ENCODE peak calls at places on chromosomes 5 and 9, in ten cellular contexts. N is GM12892; U is mucosa of gallbladder; Q is stromal cell of bone marrow; W is activated T-cell treated with anti-CD3 and anti-CD28 coated beads, Interleukin-2, amount 50 U/mL, for 1 hour; X is effector CD4-positive, alpha-beta T cell; E is NCI-H774; C is KBM-7; Y is cardiac fibroblast; V is RKO. Z is an unnamed sample.

GRCh38 chr9:69115621-69116020 is 58.5 kb upstream of the TJP2 start:
- DNase-seq in N (no peak), U (no peak), Q (peak), W (no peak), X (no peak), E (no peak), C (no peak), Y (peak), V (no peak), Z (no peak)

GRCh38 chr9:130017035-130017909 is 25.7 kb downstream of the FNBP1 start:
- DNase-seq in N (no peak), U (no peak), Q (no peak), W (no peak), X (no peak), E (no peak), C (no peak), Y (no peak), V (no peak), Z (no peak)

GRCh38 chr9:32384002-32384363 is 460 bp upstream of the ACO1 start:
- DNase-seq in N (no peak), U (peak), Q (no peak), W (no peak), X (no peak), E (no peak), C (no peak), Y (no peak), V (no peak), Z (no peak)

GRCh38 chr5:129906177-129906887 is 2.1 kb downstream of the CHSY3 start:
- DNase-seq in N (no peak), U (no peak), Q (peak), W (no peak), X (no peak), E (no peak), C (peak), Y (peak), V (no peak), Z (no peak)

GRCh38 chr9:124792257-124792975 is 15.5 kb downstream of the OLFML2A start:
- DNase-seq in N (no peak), U (no peak), Q (no peak), W (no peak), X (no peak), E (no peak), C (no peak), Y (no peak), V (no peak), Z (no peak)

GRCh38 chr5:138542956-138543729 is at the start of gene ETF1:
- DNase-seq in N (peak), U (peak), Q (peak), W (peak), X (peak), E (peak), C (peak), Y (peak), V (peak), Z (peak)

GRCh38 chr5:169174923-169175322 is 126.0 kb downstream of the SLIT3 start:
- DNase-seq in N (no peak), U (no peak), Q (no peak), W (no peak), X (no peak), E (no peak), C (no peak), Y (no peak), V (no peak), Z (no peak)

GRCh38 chr9:135887585-135888050 is 19.7 kb downstream of the CAMSAP1 start:
- DNase-seq in N (peak), U (no peak), Q (no peak), W (peak), X (peak), E (no peak), C (peak), Y (no peak), V (no peak), Z (peak)

GRCh38 chr5:143155445-143155844 is 248.0 kb downstream of the NR3C1 start:
- DNase-seq in N (no peak), U (no peak), Q (no peak), W (no peak), X (no peak), E (no peak), C (no peak), Y (no peak), V (no peak), Z (no peak)

GRCh38 chr5:73096239-73096575 is 24.2 kb upstream of the TMEM171 start:
- DNase-seq in N (no peak), U (no peak), Q (no peak), W (no peak), X (no peak), E (no peak), C (no peak), Y (no peak), V (peak), Z (no peak)

GRCh38 chr5:50595199-50595598 is 71.2 kb upstream of the PARP8 start:
- DNase-seq in N (no peak), U (no peak), Q (peak), W (no peak), X (no peak), E (no peak), C (no peak), Y (peak), V (peak), Z (no peak)

GRCh38 chr9:120965344-120966004 is 38.9 kb upstream of the TRAF1 start:
- DNase-seq in N (no peak), U (no peak), Q (no peak), W (no peak), X (no peak), E (peak), C (no peak), Y (peak), V (no peak), Z (no peak)

GRCh38 chr5:106116682-106117081 is 1554.1 kb downstream of the EFNA5 start:
- DNase-seq in N (no peak), U (no peak), Q (no peak), W (no peak), X (no peak), E (no peak), C (no peak), Y (no peak), V (no peak), Z (no peak)

Z was measured in GM19239.